ENCODE peak calls at places on chromosomes 12 and 14, in five cellular contexts. O is left colon; R is aorta; M is activated T-cell treated with anti-CD3 and anti-CD28 coated beads, Interleukin-2, amount 50 U/mL, for 72 hours; D is lower lobe of right lung. H is an unnamed sample.

GRCh38 chr12:68868043-68868790 is 60.2 kb downstream of the MDM2 start:
- ATAC-seq in O (no peak), R (no peak), M (no peak), D (no peak), H (no peak)

GRCh38 chr12:48602192-48602989 is 32.5 kb upstream of the LALBA start:
- ATAC-seq in O (no peak), R (no peak), M (no peak), D (no peak), H (peak; percentile 37)

GRCh38 chr12:4246116-4246515 is 27.4 kb upstream of the CCND2 start:
- ATAC-seq in O (no peak), R (no peak), M (no peak), D (no peak), H (no peak)

GRCh38 chr12:58412466-58412865 is 471.1 kb downstream of the ATP23 start:
- ATAC-seq in O (no peak), R (no peak), M (no peak), D (no peak), H (no peak)

GRCh38 chr14:105328678-105329390 is 14.3 kb downstream of the PACS2 start:
- ATAC-seq in O (no peak), R (no peak), M (no peak), D (no peak), H (no peak)

GRCh38 chr12:91811481-91812287 is 334.0 kb downstream of the BTG1 start:
- ATAC-seq in O (peak; percentile 57), R (peak; percentile 78), M (peak; percentile 62), D (peak; percentile 81), H (peak; percentile 65)

GRCh38 chr12:24797901-24798300 is 151.0 kb downstream of the BCAT1 start:
- ATAC-seq in O (no peak), R (no peak), M (no peak), D (no peak), H (no peak)

GRCh38 chr14:30621354-30621953 is 665 bp upstream of the SCFD1 start:
- ATAC-seq in O (peak; percentile 48), R (peak; percentile 44), M (peak; percentile 13), D (peak; percentile 66), H (peak; percentile 6)

GRCh38 chr14:75888933-75889332 is 92.9 kb downstream of the TGFB3 start:
- ATAC-seq in O (no peak), R (no peak), M (no peak), D (no peak), H (no peak)

GRCh38 chr12:101715045-101715444 is 17.6 kb downstream of the CHPT1 start:
- ATAC-seq in O (peak; percentile 35), R (no peak), M (no peak), D (no peak), H (no peak)